ENCODE peak calls at places on chromosomes 1 and 21, in four cellular contexts. Q is neural progenitor cell; N is activated naive CD4-positive, alpha-beta T cell treated with anti-CD3 and anti-CD28 coated beads, Interleukin-2, amount 50 U/mL, for 72 hours; J is astrocyte of the spinal cord. D is an unnamed sample.
A peak's percentile ranks its signal among the peaks of the same experiment; 100 is the strongest.

GRCh38 chr1:53712276-53712675 is 26.7 kb downstream of the GLIS1 start:
- DNase-seq in N (no peak), J (no peak), Q (no peak), D (no peak)

GRCh38 chr1:58818075-58818474 is 34.2 kb upstream of the JUN start:
- DNase-seq in J (peak; percentile 88), N (no peak), Q (no peak), D (peak; percentile 89)

GRCh38 chr1:12618661-12619395 is 818 bp upstream of the DHRS3 start:
- DNase-seq in Q (peak; percentile 79), J (peak; percentile 83), N (peak; percentile 85), D (peak; percentile 92)

GRCh38 chr1:245396615-245397014 is 241.8 kb downstream of the KIF26B start:
- DNase-seq in Q (no peak), J (no peak), N (no peak), D (peak; percentile 13)

GRCh38 chr21:42010507-42011493 is 640 bp upstream of the ZBTB21 start:
- DNase-seq in N (peak; percentile 62), Q (peak; percentile 74), J (peak; percentile 8), D (peak; percentile 17)

GRCh38 chr1:76012341-76013208 is 62.0 kb upstream of the ST6GALNAC3 start:
- DNase-seq in Q (peak; percentile 42), J (no peak), N (no peak), D (no peak)

GRCh38 chr1:55124470-55124869 is 85.1 kb downstream of the PCSK9 start:
- DNase-seq in J (no peak), Q (no peak), N (no peak), D (no peak)

GRCh38 chr1:43552813-43553212 is 22.1 kb downstream of the PTPRF start:
- DNase-seq in N (no peak), Q (no peak), J (no peak), D (no peak)

GRCh38 chr1:12031039-12031980 is 12.0 kb downstream of the MIIP start:
- DNase-seq in J (no peak), Q (peak; percentile 51), N (no peak), D (peak; percentile 34)

GRCh38 chr1:40769815-40770214 is 13.8 kb upstream of the KCNQ4 start:
- DNase-seq in Q (no peak), J (no peak), N (no peak), D (no peak)

GRCh38 chr1:162091681-162092524 is 22.4 kb downstream of the NOS1AP start:
- DNase-seq in N (no peak), J (peak; percentile 17), Q (no peak), D (no peak)

GRCh38 chr1:204357551-204357950 is 2.2 kb downstream of the PLEKHA6 start:
- DNase-seq in N (no peak), Q (no peak), J (no peak), D (peak; percentile 33)

GRCh38 chr1:227532019-227532619 is 31.2 kb upstream of the ZNF678 start:
- DNase-seq in N (no peak), Q (no peak), J (no peak), D (peak; percentile 56)

GRCh38 chr1:155913969-155914757 is 3.0 kb upstream of the RIT1 start:
- DNase-seq in N (no peak), Q (no peak), J (peak; percentile 26), D (no peak)

D was measured in iris pigment epithelial cell.